ENCODE peak calls at places on chromosomes 11 and 22, in four cellular contexts. D is GM19239, V is neural progenitor cell, W is tibial nerve. X is an unnamed sample.

GRCh38 chr22:50678218-50678650 is 5.6 kb downstream of the SHANK3 start:
- DNase-seq in V (no peak), D (no peak), W (no peak), X (no peak)

GRCh38 chr22:49592780-49593501 is 234.7 kb downstream of the BRD1 start:
- DNase-seq in D (no peak), V (no peak), W (no peak), X (no peak)

GRCh38 chr11:31050061-31050790 is 319.3 kb downstream of the DCDC1 start:
- DNase-seq in D (no peak), W (no peak), V (no peak), X (no peak)

GRCh38 chr11:111633756-111634362 is 31.6 kb downstream of the SIK2 start:
- DNase-seq in W (no peak), D (no peak), V (no peak), X (no peak)

GRCh38 chr22:45870011-45870410 is 107.0 kb downstream of the WNT7B start:
- DNase-seq in W (no peak), V (no peak), D (no peak), X (no peak)

GRCh38 chr22:43867839-43868652 is 5.7 kb upstream of the SULT4A1 start:
- DNase-seq in V (peak), D (peak), W (peak), X (peak)

GRCh38 chr11:44613081-44613628 is 47.7 kb downstream of the CD82 start:
- DNase-seq in V (no peak), D (no peak), W (no peak), X (peak)

GRCh38 chr11:117011541-117011908 is 86.7 kb downstream of the SIK3 start:
- DNase-seq in W (no peak), V (no peak), D (no peak), X (no peak)

GRCh38 chr22:31350410-31350863 is 4.3 kb upstream of the PATZ1 start:
- DNase-seq in D (no peak), V (peak), W (no peak), X (peak)

GRCh38 chr11:102390667-102391449 is 43.8 kb downstream of the BIRC2 start:
- DNase-seq in V (peak), W (peak), D (peak), X (peak)

GRCh38 chr11:129960216-129961214 is 42.1 kb downstream of the PRDM10 start:
- DNase-seq in W (no peak), D (no peak), V (no peak), X (no peak)

GRCh38 chr11:65412271-65413076 is 10.1 kb upstream of the NEAT1 start:
- DNase-seq in D (no peak), W (no peak), V (no peak), X (no peak)

GRCh38 chr22:19802001-19802880 is 41.7 kb downstream of the TBX1 start:
- DNase-seq in V (no peak), W (no peak), D (no peak), X (no peak)

GRCh38 chr22:45240137-45240809 is 421 bp downstream of the KIAA0930 start:
- DNase-seq in W (no peak), D (peak), V (peak), X (peak)

GRCh38 chr11:88293931-88294330 is 43.6 kb downstream of the CTSC start:
- DNase-seq in W (no peak), D (no peak), V (no peak), X (no peak)

GRCh38 chr22:50600541-50600940 is at the start of gene MAPK8IP2:
- DNase-seq in V (peak), W (no peak), D (peak), X (no peak)

X was measured in erythroblast.